ENCODE peak calls at places on chromosomes 16 and 17, in four cellular contexts. U is tibial artery, T is mucosa of descending colon, Z is AG04450. J is an unnamed sample.

GRCh38 chr16:70522216-70523000 is 946 bp downstream of the COG4 start:
- DNase-seq in U (no peak), T (no peak), Z (no peak), J (no peak)

GRCh38 chr17:1592751-1593629 is 30.4 kb upstream of the PITPNA start:
- DNase-seq in U (no peak), T (peak; percentile 84), Z (no peak), J (no peak)

GRCh38 chr17:21511368-21512195 is 135.4 kb downstream of the KCNJ12 start:
- DNase-seq in U (peak; percentile 84), T (peak; percentile 82), Z (peak; percentile 21), J (peak; percentile 95)

GRCh38 chr17:48612456-48612853 is 1.6 kb upstream of the HOXB7 start:
- DNase-seq in U (no peak), T (no peak), Z (no peak), J (no peak)

GRCh38 chr16:56260378-56260987 is 69.2 kb downstream of the GNAO1 start:
- DNase-seq in U (no peak), T (no peak), Z (no peak), J (peak; percentile 65)

GRCh38 chr17:5249615-5250014 is 15.0 kb upstream of the SCIMP start:
- DNase-seq in U (peak; percentile 59), T (no peak), Z (peak; percentile 38), J (no peak)

GRCh38 chr16:50313596-50314483 is 47.5 kb downstream of the ADCY7 start:
- DNase-seq in U (peak; percentile 89), T (peak; percentile 72), Z (no peak), J (peak; percentile 89)

GRCh38 chr16:21037736-21038135 is 112.9 kb downstream of the DNAH3 start:
- DNase-seq in U (no peak), T (no peak), Z (no peak), J (no peak)

GRCh38 chr17:50141750-50142119 is 8.7 kb downstream of the PPP1R9B start:
- DNase-seq in U (no peak), T (peak; percentile 40), Z (no peak), J (no peak)

GRCh38 chr16:49876716-49877129 is 20.8 kb upstream of the ZNF423 start:
- DNase-seq in U (peak; percentile 45), T (peak; percentile 89), Z (no peak), J (peak; percentile 94)

GRCh38 chr17:57552114-57552601 is 192.9 kb downstream of the CCDC182 start:
- DNase-seq in U (no peak), T (no peak), Z (no peak), J (no peak)

GRCh38 chr17:65749479-65749878 is 188.0 kb upstream of the AXIN2 start:
- DNase-seq in U (no peak), T (no peak), Z (no peak), J (no peak)

GRCh38 chr17:72643575-72644216 is 448.8 kb downstream of the SLC39A11 start:
- DNase-seq in U (no peak), T (no peak), Z (no peak), J (no peak)

GRCh38 chr16:77807-78443 is at the start of gene MPG:
- DNase-seq in U (peak; percentile 84), T (peak; percentile 91), Z (no peak), J (peak; percentile 95)

GRCh38 chr16:15729152-15729551 is 79.1 kb downstream of the NDE1 start:
- DNase-seq in U (no peak), T (no peak), Z (no peak), J (no peak)

GRCh38 chr17:76270770-76271668 is 5.9 kb downstream of the UBALD2 start:
- DNase-seq in U (no peak), T (peak; percentile 50), Z (no peak), J (no peak)

GRCh38 chr17:2695961-2696760 is 15.4 kb downstream of the CLUH start:
- DNase-seq in U (peak; percentile 11), T (no peak), Z (no peak), J (peak; percentile 88)

GRCh38 chr16:64964126-64964540 is 157.7 kb downstream of the CDH11 start:
- DNase-seq in U (no peak), T (no peak), Z (peak; percentile 21), J (no peak)

GRCh38 chr16:67013823-67014640 is 14.9 kb upstream of the CBFB start:
- DNase-seq in U (peak; percentile 73), T (peak; percentile 68), Z (no peak), J (peak; percentile 93)